ENCODE peak calls at places on chromosomes 7 and 10, in six cellular contexts. V, K, W, J, Q and E are unnamed samples.

GRCh38 chr10:5987747-5988146 is 10.4 kb upstream of the IL15RA start:
- DNase-seq in J (no peak), Q (no peak), W (no peak), V (no peak), K (no peak), E (no peak)

GRCh38 chr7:151204383-151205032 is 5.8 kb downstream of the H2BK1 start:
- DNase-seq in W (no peak), V (no peak), K (no peak), J (no peak), Q (no peak), E (no peak)

GRCh38 chr7:65746398-65746669 is 126.5 kb upstream of the VKORC1L1 start:
- DNase-seq in Q (peak), K (no peak), J (no peak), W (no peak), V (no peak), E (no peak)

GRCh38 chr10:12583891-12584595 is 234.7 kb downstream of the CAMK1D start:
- DNase-seq in W (no peak), J (no peak), V (no peak), Q (no peak), K (no peak), E (no peak)

GRCh38 chr10:67837519-67838314 is at the start of gene DNAJC12:
- DNase-seq in J (no peak), V (no peak), Q (peak), K (no peak), W (peak), E (no peak)

GRCh38 chr7:23350466-23350865 is 51.3 kb downstream of the MALSU1 start:
- DNase-seq in W (no peak), V (no peak), J (no peak), Q (no peak), K (no peak), E (no peak)

GRCh38 chr7:1579481-1580421 is 9.9 kb upstream of the PSMG3 start:
- DNase-seq in V (peak), Q (no peak), K (peak), W (peak), J (peak), E (peak)

GRCh38 chr7:149670288-149670687 is 103.1 kb downstream of the ZNF467 start:
- DNase-seq in W (peak), V (no peak), J (no peak), K (peak), Q (no peak), E (peak)

GRCh38 chr7:94400022-94400421 is 5.3 kb downstream of the COL1A2 start:
- DNase-seq in V (no peak), W (no peak), K (no peak), J (no peak), Q (no peak), E (no peak)

GRCh38 chr7:155796381-155797261 is 15.6 kb downstream of the SHH start:
- DNase-seq in J (no peak), V (peak), Q (no peak), W (peak), K (peak), E (peak)

GRCh38 chr7:135842446-135843175 is 94.0 kb upstream of the FAM180A start:
- DNase-seq in K (no peak), W (no peak), V (no peak), Q (no peak), J (no peak), E (no peak)

GRCh38 chr10:96912405-96912804 is 80.3 kb downstream of the LCOR start:
- DNase-seq in V (no peak), Q (no peak), K (no peak), J (no peak), W (no peak), E (no peak)

GRCh38 chr7:8254215-8254614 is 7.8 kb downstream of the ICA1 start:
- DNase-seq in J (no peak), K (no peak), W (no peak), V (peak), Q (no peak), E (no peak)

GRCh38 chr10:44966816-44967509 is 7.4 kb downstream of the RASSF4 start:
- DNase-seq in Q (no peak), K (no peak), J (no peak), V (peak), W (no peak), E (no peak)

GRCh38 chr10:31148955-31149354 is 117.3 kb upstream of the ZNF438 start:
- DNase-seq in W (no peak), K (no peak), J (no peak), V (no peak), Q (no peak), E (no peak)

GRCh38 chr7:128017880-128018845 is 13.1 kb downstream of the LRRC4 start:
- DNase-seq in J (peak), K (no peak), Q (peak), V (no peak), W (no peak), E (no peak)

GRCh38 chr7:46162582-46162981 is 241.5 kb upstream of the IGFBP3 start:
- DNase-seq in W (peak), J (peak), V (no peak), Q (peak), K (no peak), E (no peak)

GRCh38 chr7:47474211-47474936 is 107.5 kb downstream of the TNS3 start:
- DNase-seq in K (no peak), Q (peak), V (no peak), J (no peak), W (no peak), E (no peak)

GRCh38 chr7:47477191-47478016 is 104.5 kb downstream of the TNS3 start:
- DNase-seq in J (no peak), Q (no peak), V (no peak), K (no peak), W (no peak), E (no peak)

GRCh38 chr7:47475880-47476227 is 106.1 kb downstream of the TNS3 start:
- DNase-seq in W (no peak), Q (no peak), K (no peak), J (no peak), V (no peak), E (no peak)

GRCh38 chr7:47473499-47474210 is 108.3 kb downstream of the TNS3 start:
- DNase-seq in V (no peak), Q (no peak), J (no peak), K (no peak), W (no peak), E (no peak)

DNA sequence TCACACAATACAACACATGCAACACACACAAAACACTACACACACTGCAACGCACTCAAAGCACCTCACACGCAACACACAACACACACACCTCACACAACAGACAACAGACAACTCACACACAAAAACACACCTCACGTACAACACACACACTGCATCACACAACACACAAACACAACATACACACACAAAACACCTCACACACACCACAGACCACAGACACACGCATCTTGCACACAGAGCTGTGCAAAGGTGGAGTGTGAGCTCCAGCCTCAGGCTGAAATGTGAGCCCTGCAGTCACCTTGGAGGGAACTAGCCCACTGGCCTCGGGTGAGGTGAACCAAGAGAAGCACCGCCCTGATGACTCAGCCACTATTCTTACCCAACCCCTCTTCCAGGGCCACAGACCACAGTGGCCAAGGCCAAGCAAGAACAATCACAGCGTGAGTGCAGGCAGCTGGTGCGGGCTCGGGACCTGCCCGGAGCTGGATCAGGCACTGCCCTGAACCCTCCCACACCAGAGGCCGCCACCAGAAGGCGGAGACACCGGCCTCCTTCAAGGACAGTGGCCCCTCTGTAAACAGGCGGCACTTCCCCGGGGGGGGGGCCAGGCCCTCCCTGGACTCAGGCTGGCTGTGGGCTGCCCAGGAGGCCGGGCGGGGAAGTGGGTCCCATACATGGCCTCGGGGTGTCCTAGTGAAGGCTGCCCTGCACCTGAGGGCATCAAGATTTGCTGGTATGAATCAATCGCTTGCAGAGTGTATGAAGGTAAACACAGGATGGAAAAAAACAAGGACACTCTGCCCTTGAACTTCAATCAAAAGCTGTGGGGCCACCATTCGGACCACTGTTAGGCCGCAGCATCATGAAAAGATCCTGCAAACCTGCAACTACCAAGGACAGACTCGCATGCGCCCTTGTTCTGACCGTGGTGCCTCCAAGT is 106.7 kb downstream of the TNS3 start:
- DNase-seq in K (peak), V (peak), W (peak), Q (peak), J (peak), E (no peak)
- TF ChIP-seq CTCF in K (peak), V (no peak), W (peak), Q (no peak), J (no peak), E (no peak)

GRCh38 chr10:29102233-29102632 is 186.6 kb upstream of the LYZL1 start:
- DNase-seq in Q (peak), K (no peak), W (no peak), V (no peak), J (peak), E (peak)

GRCh38 chr10:29102636-29103035 is 186.2 kb upstream of the LYZL1 start:
- DNase-seq in W (no peak), Q (no peak), V (no peak), J (peak), K (no peak), E (no peak)

GRCh38 chr10:29105516-29106215 is 183.2 kb upstream of the LYZL1 start:
- DNase-seq in W (no peak), V (no peak), K (no peak), Q (peak), J (peak), E (no peak)

GRCh38 chr10:29106287-29106686 is 182.6 kb upstream of the LYZL1 start:
- DNase-seq in J (no peak), K (no peak), V (no peak), W (no peak), Q (no peak), E (no peak)

GRCh38 chr10:29104661-29105369 is 184.1 kb upstream of the LYZL1 start:
- DNase-seq in V (peak), K (no peak), J (no peak), Q (no peak), W (no peak), E (no peak)
- H3K27ac ChIP-seq in V (no peak), K (no peak), J (no peak), Q (peak), W (peak), E (no peak)

DNA sequence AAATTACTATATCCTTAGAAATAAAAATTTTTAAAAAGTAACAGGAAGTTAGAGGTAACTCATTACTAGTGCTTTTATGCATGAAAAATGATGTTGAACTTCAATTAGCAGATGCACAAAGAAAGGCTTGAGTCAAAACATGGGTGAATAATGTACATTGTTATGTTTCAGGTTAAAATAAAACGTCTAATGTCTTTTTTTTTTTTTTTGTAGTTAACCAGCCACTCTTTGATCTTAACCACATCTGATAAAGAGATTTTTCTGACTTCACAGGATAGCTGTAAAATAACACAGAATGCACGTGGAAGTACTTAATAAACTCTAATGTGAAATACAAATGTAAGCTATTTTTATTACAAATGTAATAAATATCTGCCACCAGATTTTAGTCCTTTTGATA is 61.7 kb downstream of the GSAP start:
- DNase-seq in V (no peak), K (no peak), J (no peak), W (no peak), Q (no peak), E (no peak)
- TF ChIP-seq CTCF in V (no peak), K (no peak), J (no peak), W (no peak), Q (no peak), E (no peak)

GRCh38 chr7:137878333-137878961 is 31.7 kb upstream of the DGKI start:
- DNase-seq in V (peak), W (no peak), Q (peak), J (no peak), K (peak), E (no peak)

GRCh38 chr7:137874390-137874789 is 27.6 kb upstream of the DGKI start:
- DNase-seq in J (no peak), V (no peak), Q (peak), W (no peak), K (no peak), E (no peak)

GRCh38 chr7:137875746-137876145 is 29.0 kb upstream of the DGKI start:
- DNase-seq in Q (no peak), J (no peak), V (no peak), K (no peak), W (no peak), E (no peak)

GRCh38 chr7:137879357-137880158 is 32.8 kb upstream of the DGKI start:
- DNase-seq in W (no peak), Q (peak), K (no peak), J (peak), V (no peak), E (no peak)

GRCh38 chr7:137877301-137877700 is 30.5 kb upstream of the DGKI start:
- DNase-seq in K (no peak), Q (no peak), V (no peak), J (no peak), W (no peak), E (no peak)
- H3K27ac ChIP-seq in K (peak), Q (no peak), V (no peak), J (no peak), W (peak), E (no peak)

GRCh38 chr10:63591600-63592379 is 70.6 kb downstream of the REEP3 start:
- DNase-seq in W (no peak), J (no peak), K (no peak), Q (no peak), V (no peak), E (no peak)

GRCh38 chr10:63596924-63597323 is 75.7 kb downstream of the REEP3 start:
- DNase-seq in W (no peak), K (no peak), V (no peak), J (no peak), Q (no peak), E (no peak)

GRCh38 chr10:63593576-63593975 is 72.4 kb downstream of the REEP3 start:
- DNase-seq in V (no peak), W (no peak), K (no peak), Q (peak), J (no peak), E (no peak)

GRCh38 chr10:63600540-63600939 is 79.3 kb downstream of the REEP3 start:
- DNase-seq in Q (no peak), J (no peak), W (no peak), V (no peak), K (no peak), E (no peak)

GRCh38 chr10:63595072-63595471 is 73.9 kb downstream of the REEP3 start:
- DNase-seq in K (peak), W (peak), V (no peak), J (no peak), Q (no peak), E (no peak)
- TF ChIP-seq CTCF in K (peak), W (no peak), V (no peak), J (no peak), Q (no peak), E (no peak)

GRCh38 chr7:69596056-69596455 is 2.2 kb upstream of the AUTS2 start:
- DNase-seq in Q (no peak), V (no peak), W (no peak), J (no peak), K (no peak), E (no peak)

GRCh38 chr7:69595415-69595814 is 2.9 kb upstream of the AUTS2 start:
- DNase-seq in J (no peak), V (no peak), K (no peak), Q (no peak), W (no peak), E (no peak)

GRCh38 chr7:69597278-69598076 is 798 bp upstream of the AUTS2 start:
- DNase-seq in V (peak), K (peak), J (no peak), W (peak), Q (no peak), E (peak)

GRCh38 chr7:69598081-69598486 is at the start of gene AUTS2:
- DNase-seq in V (peak), K (peak), W (peak), J (peak), Q (peak), E (peak)

DNA sequence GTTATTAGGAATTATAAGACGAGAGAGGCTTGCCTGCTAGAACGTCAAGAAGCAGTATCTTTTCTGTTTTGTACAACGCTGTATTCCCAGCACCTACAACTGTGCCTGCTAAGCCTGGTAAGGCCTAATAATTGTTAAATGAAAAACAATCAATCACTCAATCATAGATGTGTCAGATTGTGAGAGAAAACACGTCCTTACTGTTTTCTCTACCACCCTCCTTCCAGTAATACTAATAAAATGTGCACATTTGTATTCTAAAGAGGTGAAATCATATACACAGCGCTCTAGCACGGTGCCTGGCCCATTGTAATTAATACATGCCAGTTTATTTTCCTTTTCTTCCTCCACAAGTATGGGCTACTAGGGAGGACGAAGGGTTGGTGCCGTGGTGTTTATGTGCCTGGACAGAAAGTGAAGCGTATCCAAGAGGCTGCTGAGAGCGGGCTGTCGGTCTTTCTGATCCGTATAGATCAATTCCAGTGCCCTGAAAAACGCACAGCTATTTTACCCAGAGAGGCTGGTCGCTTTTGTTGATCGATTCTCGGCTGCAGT is 1.5 kb upstream of the AUTS2 start:
- DNase-seq in J (no peak), Q (no peak), K (no peak), V (no peak), W (no peak), E (no peak)
- H3K27ac ChIP-seq in J (no peak), Q (no peak), K (peak), V (no peak), W (no peak), E (peak)

DNA sequence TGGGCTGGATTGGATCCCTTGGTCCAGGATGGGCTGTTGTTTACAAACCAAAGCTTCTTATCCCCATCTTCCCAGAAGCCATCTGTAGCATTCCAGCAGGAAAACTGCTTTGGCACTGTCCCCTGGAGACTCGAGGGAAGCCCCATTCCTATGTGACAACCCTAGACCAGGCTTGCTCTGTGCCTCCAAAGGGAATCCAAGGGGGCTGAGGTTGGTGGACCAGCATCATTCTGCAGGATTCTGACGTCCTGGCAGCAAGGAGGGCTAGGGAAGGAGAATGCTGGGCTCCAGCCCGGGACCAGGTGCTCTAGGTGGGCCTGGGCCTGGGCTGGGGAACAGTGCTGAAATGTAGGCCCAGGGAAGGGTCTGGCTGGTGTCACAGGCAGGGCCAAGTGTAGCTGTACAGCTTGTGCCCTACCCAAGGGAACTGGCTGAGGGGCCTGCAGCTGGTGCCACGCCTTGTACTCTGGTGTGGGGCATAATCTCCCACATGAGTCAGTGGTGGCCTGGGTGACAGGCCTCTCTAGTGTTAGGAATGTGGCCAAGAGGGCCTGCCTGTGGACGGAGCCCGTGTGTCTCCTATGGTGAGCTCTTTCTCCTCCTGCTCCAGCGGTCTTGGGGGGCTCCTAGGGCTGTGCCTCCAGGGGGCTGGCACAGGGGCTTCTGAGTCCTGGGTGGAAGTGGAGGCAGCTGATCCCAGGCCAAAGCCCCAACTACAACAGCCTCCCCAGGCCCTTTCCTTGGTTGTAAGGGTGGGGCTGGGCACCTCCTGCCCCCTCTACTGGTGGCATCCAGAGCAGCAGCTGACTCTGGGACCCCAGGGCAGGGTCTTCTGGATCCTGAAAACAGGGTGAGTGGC is 25.2 kb downstream of the TRIM8 start:
- DNase-seq in J (peak), Q (peak), W (no peak), K (peak), V (no peak), E (peak)
- TF ChIP-seq CTCF in J (no peak), Q (no peak), W (peak), K (peak), V (no peak), E (peak)

DNA sequence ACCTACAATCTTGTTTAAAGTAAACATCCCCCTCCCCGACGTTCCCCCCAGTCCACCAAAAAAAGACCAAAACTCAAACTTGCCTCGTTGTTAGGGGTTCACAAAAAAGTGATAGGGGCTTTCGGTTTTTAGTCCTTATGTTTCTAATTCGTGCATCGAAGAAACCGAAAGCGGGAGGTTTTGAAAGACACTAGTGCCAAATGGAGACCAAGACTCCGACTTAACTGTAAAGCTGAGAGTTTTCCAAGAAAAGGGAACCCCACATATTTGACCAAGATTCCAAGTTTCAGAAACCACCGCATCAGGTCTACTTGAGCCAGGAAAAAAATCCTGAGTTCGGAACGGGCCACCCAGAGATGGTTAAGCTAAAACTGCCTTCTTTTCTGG is 534 bp downstream of the PSMA2 start:
- DNase-seq in K (no peak), W (no peak), V (no peak), J (no peak), Q (no peak), E (no peak)
- H3K27ac ChIP-seq in K (peak), W (peak), V (peak), J (peak), Q (peak), E (no peak)

GRCh38 chr7:141220263-141220662 is 146.4 kb downstream of the TMEM178B start:
- DNase-seq in K (no peak), V (no peak), Q (no peak), W (no peak), J (no peak), E (no peak)
- TF ChIP-seq CTCF in K (peak), V (no peak), Q (no peak), W (no peak), J (peak), E (peak)

GRCh38 chr10:132611026-132611910 is 73.7 kb downstream of the INPP5A start:
- DNase-seq in J (no peak), K (no peak), Q (no peak), V (no peak), W (no peak), E (no peak)
- H3K27ac ChIP-seq in J (no peak), K (no peak), Q (no peak), V (no peak), W (no peak), E (no peak)